ENCODE peak calls at places on chromosomes 11 and 22, in six cellular contexts. I, S, C, E, Y and J are unnamed samples.

GRCh38 chr11:115911656-115912055 is 407.4 kb upstream of the CADM1 start:
- DNase-seq in I (no peak), S (no peak), C (no peak), E (no peak), Y (peak), J (no peak)

GRCh38 chr11:71371674-71372069 is 76.5 kb downstream of the DHCR7 start:
- DNase-seq in I (no peak), S (no peak), C (no peak), E (no peak), Y (no peak), J (no peak)

GRCh38 chr22:39498368-39498767 is 3.7 kb upstream of the MIEF1 start:
- DNase-seq in I (no peak), S (peak), C (peak), E (no peak), Y (no peak), J (no peak)

GRCh38 chr22:19903031-19903430 is 38.5 kb upstream of the COMT start:
- DNase-seq in I (peak), S (no peak), C (no peak), E (no peak), Y (no peak), J (no peak)

GRCh38 chr11:124075841-124076571 is 34.9 kb upstream of the OR10G7 start:
- DNase-seq in I (peak), S (peak), C (peak), E (peak), Y (peak), J (peak)

GRCh38 chr22:46079093-46079860 is 71.0 kb upstream of the PPARA start:
- DNase-seq in I (no peak), S (no peak), C (no peak), E (no peak), Y (peak), J (no peak)

GRCh38 chr22:43439368-43440102 is 27.7 kb downstream of the MPPED1 start:
- DNase-seq in I (no peak), S (no peak), C (no peak), E (no peak), Y (no peak), J (no peak)

GRCh38 chr11:8033312-8033715 is 46.2 kb downstream of the EIF3F start:
- DNase-seq in I (peak), S (peak), C (peak), E (peak), Y (peak), J (peak)

GRCh38 chr11:64304032-64304315 is 1.4 kb upstream of the ESRRA start:
- DNase-seq in I (no peak), S (no peak), C (no peak), E (no peak), Y (no peak), J (no peak)

GRCh38 chr11:61133956-61134662 is 27.1 kb downstream of the VPS37C start:
- DNase-seq in I (no peak), S (no peak), C (no peak), E (no peak), Y (no peak), J (no peak)

GRCh38 chr11:133531971-133532651 is at the start of gene OPCML:
- DNase-seq in I (no peak), S (no peak), C (peak), E (peak), Y (no peak), J (no peak)

GRCh38 chr11:100625041-100625440 is 62.0 kb upstream of the ARHGAP42 start:
- DNase-seq in I (no peak), S (no peak), C (no peak), E (no peak), Y (peak), J (no peak)

GRCh38 chr11:27514558-27514957 is 8.0 kb upstream of the LIN7C start:
- DNase-seq in I (no peak), S (peak), C (no peak), E (no peak), Y (peak), J (no peak)

GRCh38 chr11:6926208-6927029 is at the start of gene ZNF215:
- DNase-seq in I (peak), S (peak), C (peak), E (peak), Y (peak), J (no peak)

GRCh38 chr11:71491531-71492329 is 35.3 kb upstream of the KRTAP5-7 start:
- DNase-seq in I (no peak), S (no peak), C (no peak), E (no peak), Y (no peak), J (no peak)